ENCODE peak calls at places on chromosomes 5 and 9, in seven cellular contexts. One of them, this sample, is unnamed.

GRCh38 chr5:38576442-38576841 is 20.0 kb upstream of the LIFR start:
- DNase-seq in psoas muscle: no peak
- DNase-seq in AG10803: no peak
- DNase-seq in cardiac muscle cell: no peak
- DNase-seq in lung: no peak
- DNase-seq in dorsolateral prefrontal cortex: no peak
- DNase-seq in left ventricle myocardium inferior: peak; percentile 23
- DNase-seq in this sample: no peak

GRCh38 chr5:112772095-112772494 is 34.4 kb downstream of the APC start:
- DNase-seq in psoas muscle: no peak
- DNase-seq in AG10803: no peak
- DNase-seq in cardiac muscle cell: no peak
- DNase-seq in lung: no peak
- DNase-seq in dorsolateral prefrontal cortex: no peak
- DNase-seq in left ventricle myocardium inferior: no peak
- DNase-seq in this sample: no peak

GRCh38 chr5:172909931-172910502 is 49.2 kb upstream of the RPL26L1 start:
- DNase-seq in psoas muscle: no peak
- DNase-seq in AG10803: peak; percentile 76
- DNase-seq in cardiac muscle cell: peak; percentile 51
- DNase-seq in lung: no peak
- DNase-seq in dorsolateral prefrontal cortex: no peak
- DNase-seq in left ventricle myocardium inferior: no peak
- DNase-seq in this sample: peak; percentile 85

GRCh38 chr5:117888688-117889087 is 1099.7 kb downstream of the DTWD2 start:
- DNase-seq in psoas muscle: no peak
- DNase-seq in AG10803: no peak
- DNase-seq in cardiac muscle cell: peak; percentile 48
- DNase-seq in lung: no peak
- DNase-seq in dorsolateral prefrontal cortex: no peak
- DNase-seq in left ventricle myocardium inferior: no peak
- DNase-seq in this sample: no peak

GRCh38 chr5:126368239-126368812 is 54.9 kb upstream of the GRAMD2B start:
- DNase-seq in psoas muscle: no peak
- DNase-seq in AG10803: peak; percentile 44
- DNase-seq in cardiac muscle cell: no peak
- DNase-seq in lung: no peak
- DNase-seq in dorsolateral prefrontal cortex: no peak
- DNase-seq in left ventricle myocardium inferior: no peak
- DNase-seq in this sample: no peak

GRCh38 chr9:17682684-17683083 is 103.8 kb downstream of the SH3GL2 start:
- DNase-seq in psoas muscle: no peak
- DNase-seq in AG10803: no peak
- DNase-seq in cardiac muscle cell: no peak
- DNase-seq in lung: no peak
- DNase-seq in dorsolateral prefrontal cortex: no peak
- DNase-seq in left ventricle myocardium inferior: no peak
- DNase-seq in this sample: no peak

GRCh38 chr5:125655156-125655555 is 768.1 kb upstream of the GRAMD2B start:
- DNase-seq in psoas muscle: no peak
- DNase-seq in AG10803: no peak
- DNase-seq in cardiac muscle cell: no peak
- DNase-seq in lung: no peak
- DNase-seq in dorsolateral prefrontal cortex: no peak
- DNase-seq in left ventricle myocardium inferior: no peak
- DNase-seq in this sample: no peak

GRCh38 chr5:150105898-150106615 is 19.7 kb upstream of the CSF1R start:
- DNase-seq in psoas muscle: no peak
- DNase-seq in AG10803: no peak
- DNase-seq in cardiac muscle cell: no peak
- DNase-seq in lung: peak; percentile 29
- DNase-seq in dorsolateral prefrontal cortex: no peak
- DNase-seq in left ventricle myocardium inferior: no peak
- DNase-seq in this sample: no peak

GRCh38 chr9:74887041-74887980 is at the start of gene TRPM6:
- DNase-seq in psoas muscle: peak; percentile 87
- DNase-seq in AG10803: peak; percentile 79
- DNase-seq in cardiac muscle cell: peak; percentile 91
- DNase-seq in lung: peak; percentile 85
- DNase-seq in dorsolateral prefrontal cortex: peak; percentile 30
- DNase-seq in left ventricle myocardium inferior: peak; percentile 86
- DNase-seq in this sample: peak; percentile 32

GRCh38 chr5:78757269-78758053 is 108.9 kb upstream of the LHFPL2 start:
- DNase-seq in psoas muscle: peak; percentile 65
- DNase-seq in AG10803: peak; percentile 92
- DNase-seq in cardiac muscle cell: peak; percentile 72
- DNase-seq in lung: no peak
- DNase-seq in dorsolateral prefrontal cortex: no peak
- DNase-seq in left ventricle myocardium inferior: peak; percentile 26
- DNase-seq in this sample: peak; percentile 95

GRCh38 chr9:110351009-110351467 is 13.4 kb upstream of the TXNDC8 start:
- DNase-seq in psoas muscle: no peak
- DNase-seq in AG10803: peak; percentile 81
- DNase-seq in cardiac muscle cell: peak; percentile 62
- DNase-seq in lung: no peak
- DNase-seq in dorsolateral prefrontal cortex: no peak
- DNase-seq in left ventricle myocardium inferior: no peak
- DNase-seq in this sample: peak; percentile 41

GRCh38 chr5:91219803-91220371 is 163.2 kb downstream of the ARRDC3 start:
- DNase-seq in psoas muscle: no peak
- DNase-seq in AG10803: peak; percentile 25
- DNase-seq in cardiac muscle cell: peak; percentile 72
- DNase-seq in lung: no peak
- DNase-seq in dorsolateral prefrontal cortex: no peak
- DNase-seq in left ventricle myocardium inferior: no peak
- DNase-seq in this sample: no peak

GRCh38 chr9:7273575-7273974 is 515.8 kb downstream of the KDM4C start:
- DNase-seq in psoas muscle: no peak
- DNase-seq in AG10803: peak; percentile 16
- DNase-seq in cardiac muscle cell: peak; percentile 75
- DNase-seq in lung: no peak
- DNase-seq in dorsolateral prefrontal cortex: no peak
- DNase-seq in left ventricle myocardium inferior: peak; percentile 23
- DNase-seq in this sample: no peak

GRCh38 chr5:64594025-64594424 is 88.2 kb downstream of the RGS7BP start:
- DNase-seq in psoas muscle: no peak
- DNase-seq in AG10803: no peak
- DNase-seq in cardiac muscle cell: no peak
- DNase-seq in lung: no peak
- DNase-seq in dorsolateral prefrontal cortex: no peak
- DNase-seq in left ventricle myocardium inferior: no peak
- DNase-seq in this sample: no peak

GRCh38 chr5:137580030-137580429 is 80.9 kb upstream of the SPOCK1 start:
- DNase-seq in psoas muscle: no peak
- DNase-seq in AG10803: no peak
- DNase-seq in cardiac muscle cell: no peak
- DNase-seq in lung: no peak
- DNase-seq in dorsolateral prefrontal cortex: no peak
- DNase-seq in left ventricle myocardium inferior: no peak
- DNase-seq in this sample: no peak
- TF ChIP-seq CTCF in psoas muscle: no peak
- TF ChIP-seq CTCF in AG10803: peak; percentile 43
- TF ChIP-seq CTCF in cardiac muscle cell: peak; percentile 46
- TF ChIP-seq CTCF in lung: no peak
- TF ChIP-seq CTCF in dorsolateral prefrontal cortex: peak; percentile 20
- TF ChIP-seq CTCF in left ventricle myocardium inferior: peak; percentile 29
- TF ChIP-seq CTCF in this sample: peak; percentile 45

GRCh38 chr5:10306806-10307205 is 896 bp downstream of the CMBL start:
- DNase-seq in psoas muscle: peak; percentile 58
- DNase-seq in AG10803: no peak
- DNase-seq in cardiac muscle cell: no peak
- DNase-seq in lung: no peak
- DNase-seq in dorsolateral prefrontal cortex: no peak
- DNase-seq in left ventricle myocardium inferior: no peak
- DNase-seq in this sample: no peak

GRCh38 chr5:10304932-10305331 is 2.8 kb downstream of the CMBL start:
- DNase-seq in psoas muscle: peak; percentile 60
- DNase-seq in AG10803: no peak
- DNase-seq in cardiac muscle cell: no peak
- DNase-seq in lung: no peak
- DNase-seq in dorsolateral prefrontal cortex: no peak
- DNase-seq in left ventricle myocardium inferior: no peak
- DNase-seq in this sample: no peak

GRCh38 chr5:10308844-10309243 is 1.1 kb upstream of the CMBL start:
- DNase-seq in psoas muscle: no peak
- DNase-seq in AG10803: no peak
- DNase-seq in cardiac muscle cell: no peak
- DNase-seq in lung: no peak
- DNase-seq in dorsolateral prefrontal cortex: no peak
- DNase-seq in left ventricle myocardium inferior: no peak
- DNase-seq in this sample: no peak

GRCh38 chr5:10306114-10306513 is 1.6 kb downstream of the CMBL start:
- DNase-seq in psoas muscle: no peak
- DNase-seq in AG10803: no peak
- DNase-seq in cardiac muscle cell: no peak
- DNase-seq in lung: no peak
- DNase-seq in dorsolateral prefrontal cortex: no peak
- DNase-seq in left ventricle myocardium inferior: no peak
- DNase-seq in this sample: no peak

GRCh38 chr5:10307206-10308148 is at the start of gene CMBL:
- DNase-seq in psoas muscle: peak; percentile 71
- DNase-seq in AG10803: peak; percentile 46
- DNase-seq in cardiac muscle cell: peak; percentile 72
- DNase-seq in lung: peak; percentile 39
- DNase-seq in dorsolateral prefrontal cortex: peak; percentile 38
- DNase-seq in left ventricle myocardium inferior: peak; percentile 62
- DNase-seq in this sample: no peak
- H3K4me3 ChIP-seq in psoas muscle: peak within 1 kb of the TSS; percentile 70
- H3K4me3 ChIP-seq in AG10803: peak within 1 kb of the TSS; percentile 69
- H3K4me3 ChIP-seq in cardiac muscle cell: peak within 1 kb of the TSS; percentile 8
- H3K4me3 ChIP-seq in lung: peak within 1 kb of the TSS; percentile 50
- H3K4me3 ChIP-seq in dorsolateral prefrontal cortex: peak within 1 kb of the TSS; percentile 71
- H3K4me3 ChIP-seq in left ventricle myocardium inferior: peak within 1 kb of the TSS; percentile 78
- H3K4me3 ChIP-seq in this sample: peak within 1 kb of the TSS; percentile 73

GRCh38 chr5:140796718-140797095 is 2.1 kb downstream of the PCDHA2 start:
- DNase-seq in psoas muscle: no peak
- DNase-seq in AG10803: no peak
- DNase-seq in cardiac muscle cell: no peak
- DNase-seq in lung: no peak
- DNase-seq in dorsolateral prefrontal cortex: no peak
- DNase-seq in left ventricle myocardium inferior: no peak
- DNase-seq in this sample: no peak

GRCh38 chr5:140800816-140801493 is at the start of gene PCDHA3:
- DNase-seq in psoas muscle: no peak
- DNase-seq in AG10803: peak; percentile 31
- DNase-seq in cardiac muscle cell: peak; percentile 40
- DNase-seq in lung: no peak
- DNase-seq in dorsolateral prefrontal cortex: no peak
- DNase-seq in left ventricle myocardium inferior: no peak
- DNase-seq in this sample: peak; percentile 2

GRCh38 chr5:140791111-140791510 is 3.5 kb upstream of the PCDHA2 start:
- DNase-seq in psoas muscle: no peak
- DNase-seq in AG10803: no peak
- DNase-seq in cardiac muscle cell: no peak
- DNase-seq in lung: no peak
- DNase-seq in dorsolateral prefrontal cortex: no peak
- DNase-seq in left ventricle myocardium inferior: no peak
- DNase-seq in this sample: no peak

GRCh38 chr5:140794594-140795258 is at the start of gene PCDHA2:
- DNase-seq in psoas muscle: no peak
- DNase-seq in AG10803: no peak
- DNase-seq in cardiac muscle cell: no peak
- DNase-seq in lung: no peak
- DNase-seq in dorsolateral prefrontal cortex: no peak
- DNase-seq in left ventricle myocardium inferior: no peak
- DNase-seq in this sample: no peak

DNA sequence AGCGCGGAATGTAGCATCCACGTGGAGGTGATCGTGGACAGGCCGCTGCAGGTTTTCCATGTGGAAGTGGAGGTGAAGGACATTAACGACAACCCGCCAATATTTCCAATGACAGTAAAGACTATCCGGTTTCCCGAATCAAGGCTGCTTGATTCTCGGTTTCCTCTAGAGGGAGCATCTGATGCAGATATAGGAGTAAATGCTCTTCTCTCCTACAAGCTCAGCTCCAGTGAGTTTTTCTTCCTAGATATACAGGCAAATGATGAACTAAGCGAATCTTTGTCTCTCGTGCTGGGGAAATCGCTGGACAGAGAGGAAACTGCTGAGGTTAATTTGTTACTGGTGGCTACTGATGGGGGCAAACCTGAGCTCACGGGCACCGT is 598 bp downstream of the PCDHA2 start:
- DNase-seq in psoas muscle: no peak
- DNase-seq in AG10803: no peak
- DNase-seq in cardiac muscle cell: no peak
- DNase-seq in lung: no peak
- DNase-seq in dorsolateral prefrontal cortex: no peak
- DNase-seq in left ventricle myocardium inferior: no peak
- DNase-seq in this sample: no peak
- TF ChIP-seq CTCF in psoas muscle: no peak
- TF ChIP-seq CTCF in AG10803: peak; percentile 36
- TF ChIP-seq CTCF in cardiac muscle cell: peak; percentile 13
- TF ChIP-seq CTCF in lung: no peak
- TF ChIP-seq CTCF in dorsolateral prefrontal cortex: peak; percentile 32
- TF ChIP-seq CTCF in left ventricle myocardium inferior: peak; percentile 7
- TF ChIP-seq CTCF in this sample: no peak

GRCh38 chr9:16619341-16619740 is 251.1 kb downstream of the BNC2 start:
- DNase-seq in psoas muscle: no peak
- DNase-seq in AG10803: no peak
- DNase-seq in cardiac muscle cell: no peak
- DNase-seq in lung: no peak
- DNase-seq in dorsolateral prefrontal cortex: no peak
- DNase-seq in left ventricle myocardium inferior: no peak
- DNase-seq in this sample: no peak
- H3K4me3 ChIP-seq in psoas muscle: no peak overlapping the region
- H3K4me3 ChIP-seq in AG10803: no peak overlapping the region
- H3K4me3 ChIP-seq in cardiac muscle cell: no peak overlapping the region
- H3K4me3 ChIP-seq in lung: no peak overlapping the region
- H3K4me3 ChIP-seq in dorsolateral prefrontal cortex: no peak overlapping the region
- H3K4me3 ChIP-seq in left ventricle myocardium inferior: no peak overlapping the region
- H3K4me3 ChIP-seq in this sample: no peak overlapping the region

DNA sequence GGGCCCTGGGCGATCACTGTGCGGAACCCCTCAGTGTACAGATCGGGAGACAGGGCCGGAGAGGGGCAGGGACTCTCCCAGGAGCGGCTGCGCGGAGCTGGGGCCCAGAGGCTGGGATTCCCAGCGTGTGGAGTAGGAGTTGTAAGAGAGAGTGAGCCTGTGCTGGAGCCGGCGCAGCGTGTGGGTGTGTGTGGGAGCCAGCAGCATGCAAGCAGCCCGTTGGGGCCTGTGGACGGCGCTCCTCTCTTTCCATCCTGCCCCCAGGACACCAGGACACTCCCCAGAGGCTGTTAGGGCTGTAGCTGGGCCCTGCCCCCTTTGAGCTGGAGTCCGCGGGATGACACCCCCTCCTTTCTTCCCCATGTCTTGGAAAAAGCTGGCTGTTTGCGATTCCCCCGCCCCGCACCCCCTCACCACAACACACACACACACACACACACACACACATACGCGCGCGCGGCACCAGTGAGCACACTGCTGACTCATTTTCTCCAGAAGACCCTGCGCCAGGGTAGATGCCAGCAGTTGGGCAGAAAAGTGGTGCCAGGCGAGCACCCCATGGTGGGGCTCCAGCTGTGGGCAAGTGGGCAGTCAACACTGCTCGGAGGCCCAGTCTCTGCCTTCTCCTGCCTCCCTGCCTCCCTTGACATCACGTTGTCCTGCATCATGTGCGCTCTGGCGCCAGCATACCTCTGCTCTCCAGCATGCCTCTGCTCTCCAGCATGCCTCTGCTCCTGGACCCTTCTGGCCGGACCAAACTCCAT is 1.5 kb downstream of the COL27A1 start:
- DNase-seq in psoas muscle: peak; percentile 71
- DNase-seq in AG10803: peak; percentile 88
- DNase-seq in cardiac muscle cell: peak; percentile 89
- DNase-seq in lung: peak; percentile 43
- DNase-seq in dorsolateral prefrontal cortex: peak; percentile 38
- DNase-seq in left ventricle myocardium inferior: peak; percentile 62
- DNase-seq in this sample: peak; percentile 59
- TF ChIP-seq CTCF in psoas muscle: no peak
- TF ChIP-seq CTCF in AG10803: peak; percentile 38
- TF ChIP-seq CTCF in cardiac muscle cell: peak; percentile 25
- TF ChIP-seq CTCF in lung: no peak
- TF ChIP-seq CTCF in dorsolateral prefrontal cortex: no peak
- TF ChIP-seq CTCF in left ventricle myocardium inferior: no peak
- TF ChIP-seq CTCF in this sample: peak; percentile 13

This sample was measured in HFF-Myc.